ENCODE peak calls at places on chromosomes 4 and X, in nine cellular contexts. F is iris pigment epithelial cell, K is amniotic stem cell, V is mammary epithelial cell, Y is fibroblast of lung, D is neural progenitor cell, C is A549, R is NCI-H1105 treated with DMSO at 0.1 percent for 48 hours, M is NCI-H2107. H is an unnamed sample.

GRCh38 chr4:112550728-112551127 is 34.7 kb upstream of the NEUROG2 start:
- DNase-seq in K (peak; percentile 27), M (no peak), R (no peak), D (no peak), F (peak; percentile 81), V (peak; percentile 50), C (no peak), Y (peak; percentile 85), H (no peak)

GRCh38 chrX:124393659-124394058 is 47.3 kb downstream of the SH2D1A start:
- DNase-seq in R (no peak), F (no peak), C (no peak), Y (no peak), D (no peak), K (no peak), V (no peak), M (no peak), H (no peak)

GRCh38 chr4:75724066-75724866 is at the start of gene USO1:
- DNase-seq in M (peak; percentile 91), Y (peak; percentile 99), D (peak; percentile 99), V (peak; percentile 99), C (peak; percentile 62), F (peak; percentile 99), K (peak; percentile 97), R (peak; percentile 92), H (peak; percentile 100)

GRCh38 chr4:21577066-21577465 is 371.5 kb downstream of the KCNIP4 start:
- DNase-seq in M (no peak), K (no peak), R (no peak), V (no peak), F (no peak), D (no peak), C (no peak), Y (no peak), H (no peak)

GRCh38 chr4:99405433-99406115 is 29.6 kb downstream of the ADH7 start:
- DNase-seq in F (peak; percentile 77), R (peak; percentile 10), C (peak; percentile 2), V (peak; percentile 66), K (peak; percentile 57), D (peak; percentile 75), Y (peak; percentile 65), M (peak; percentile 18), H (peak; percentile 90)

GRCh38 chrX:15790766-15791380 is 589 bp downstream of the ZRSR2 start:
- DNase-seq in K (no peak), C (no peak), R (no peak), V (no peak), Y (peak; percentile 10), F (peak; percentile 17), M (no peak), D (no peak), H (no peak)

GRCh38 chr4:8394125-8394524 is 46.4 kb downstream of the ACOX3 start:
- DNase-seq in R (no peak), C (no peak), Y (peak; percentile 75), K (peak; percentile 21), D (peak; percentile 54), V (no peak), F (peak; percentile 82), M (no peak), H (no peak)

GRCh38 chrX:133543654-133544053 is 128.4 kb upstream of the GPC4 start:
- DNase-seq in Y (no peak), D (no peak), F (no peak), C (no peak), K (no peak), V (peak; percentile 14), M (no peak), R (no peak), H (no peak)

GRCh38 chrX:41473936-41474725 is 27.0 kb downstream of the NYX start:
- DNase-seq in D (no peak), R (no peak), V (no peak), K (no peak), Y (no peak), F (no peak), C (no peak), M (no peak), H (no peak)

GRCh38 chr4:154503598-154503997 is 12.0 kb upstream of the DCHS2 start:
- DNase-seq in C (peak; percentile 14), R (peak; percentile 37), V (peak; percentile 28), M (no peak), D (peak; percentile 51), F (peak; percentile 15), K (no peak), Y (peak; percentile 7), H (no peak)

GRCh38 chrX:118727686-118728339 is 407 bp downstream of the IL13RA1 start:
- DNase-seq in V (peak; percentile 18), R (peak; percentile 18), K (no peak), Y (peak; percentile 36), D (peak; percentile 29), F (peak; percentile 23), M (peak; percentile 19), C (no peak), H (no peak)

GRCh38 chr4:47383829-47384427 is 79.6 kb downstream of the COMMD8 start:
- DNase-seq in V (peak; percentile 11), Y (peak; percentile 38), M (no peak), C (peak; percentile 1), D (peak; percentile 39), R (peak; percentile 37), F (peak; percentile 42), K (peak; percentile 50), H (no peak)

GRCh38 chr4:144174401-144175067 is 34.0 kb upstream of the GYPA start:
- DNase-seq in R (peak; percentile 49), D (peak; percentile 67), C (peak; percentile 1), K (peak; percentile 53), F (peak; percentile 63), V (peak; percentile 50), M (peak; percentile 1), Y (peak; percentile 58), H (no peak)

GRCh38 chr4:105683038-105683437 is 25.5 kb downstream of the INTS12 start:
- DNase-seq in V (peak; percentile 63), R (no peak), K (no peak), F (no peak), D (no peak), C (no peak), Y (no peak), M (no peak), H (no peak)